ENCODE peak calls at places on chromosomes 6 and 20, in four cellular contexts. One of them, this sample, is unnamed.
A peak's percentile ranks its signal among the peaks of the same experiment; 100 is the strongest.

GRCh38 chr20:48283470-48284110 is 498.3 kb upstream of the SULF2 start:
- DNase-seq in SK-N-SH: no peak
- DNase-seq in HCT116: no peak
- DNase-seq in H1: no peak
- DNase-seq in this sample: no peak

GRCh38 chr6:132461958-132462357 is 51.0 kb downstream of the STX7 start:
- DNase-seq in SK-N-SH: no peak
- DNase-seq in H1: no peak
- DNase-seq in HCT116: no peak
- DNase-seq in this sample: no peak

GRCh38 chr6:116265081-116265829 is 11.4 kb upstream of the TSPYL4 start:
- DNase-seq in HCT116: no peak
- DNase-seq in SK-N-SH: no peak
- DNase-seq in H1: no peak
- DNase-seq in this sample: no peak

GRCh38 chr6:10276888-10277287 is 138.0 kb downstream of the TFAP2A start:
- DNase-seq in SK-N-SH: no peak
- DNase-seq in H1: no peak
- DNase-seq in HCT116: no peak
- DNase-seq in this sample: no peak

GRCh38 chr6:7896465-7896987 is 14.1 kb downstream of the TXNDC5 start:
- DNase-seq in SK-N-SH: no peak
- DNase-seq in H1: no peak
- DNase-seq in HCT116: no peak
- DNase-seq in this sample: no peak

GRCh38 chr20:433300-433975 is 25.3 kb downstream of the RBCK1 start:
- DNase-seq in H1: no peak
- DNase-seq in SK-N-SH: no peak
- DNase-seq in HCT116: no peak
- DNase-seq in this sample: no peak

GRCh38 chr6:132673376-132674094 is 14.6 kb upstream of the TAAR1 start:
- DNase-seq in H1: no peak
- DNase-seq in SK-N-SH: no peak
- DNase-seq in HCT116: no peak
- DNase-seq in this sample: no peak

GRCh38 chr6:139587469-139587868 is 213.0 kb upstream of the CITED2 start:
- DNase-seq in HCT116: no peak
- DNase-seq in H1: no peak
- DNase-seq in SK-N-SH: no peak
- DNase-seq in this sample: no peak

GRCh38 chr20:8534368-8534767 is 402.3 kb downstream of the PLCB1 start:
- DNase-seq in H1: no peak
- DNase-seq in HCT116: no peak
- DNase-seq in SK-N-SH: no peak
- DNase-seq in this sample: no peak

GRCh38 chr6:111717621-111718020 is 111.9 kb upstream of the TRAF3IP2 start:
- DNase-seq in HCT116: no peak
- DNase-seq in H1: no peak
- DNase-seq in SK-N-SH: no peak
- DNase-seq in this sample: no peak

GRCh38 chr6:3526962-3527796 is 70.3 kb upstream of the SLC22A23 start:
- DNase-seq in HCT116: no peak
- DNase-seq in H1: no peak
- DNase-seq in SK-N-SH: no peak
- DNase-seq in this sample: no peak

GRCh38 chr6:169236988-169237387 is 16.7 kb downstream of the THBS2 start:
- DNase-seq in HCT116: no peak
- DNase-seq in H1: no peak
- DNase-seq in SK-N-SH: no peak
- DNase-seq in this sample: no peak

GRCh38 chr6:145929037-145929633 is 35.0 kb downstream of the SHPRH start:
- DNase-seq in H1: no peak
- DNase-seq in SK-N-SH: peak; percentile 3
- DNase-seq in HCT116: peak; percentile 7
- DNase-seq in this sample: peak; percentile 9

GRCh38 chr6:39790772-39791171 is 1.4 kb upstream of the DAAM2 start:
- DNase-seq in HCT116: no peak
- DNase-seq in H1: no peak
- DNase-seq in SK-N-SH: no peak
- DNase-seq in this sample: no peak

GRCh38 chr6:39791311-39791710 is 865 bp upstream of the DAAM2 start:
- DNase-seq in SK-N-SH: peak; percentile 37
- DNase-seq in HCT116: no peak
- DNase-seq in H1: no peak
- DNase-seq in this sample: no peak

GRCh38 chr6:39792501-39793450 is 600 bp downstream of the DAAM2 start:
- DNase-seq in H1: peak; percentile 50
- DNase-seq in HCT116: no peak
- DNase-seq in SK-N-SH: peak; percentile 48
- DNase-seq in this sample: no peak

GRCh38 chr6:39793528-39793927 is 1.4 kb downstream of the DAAM2 start:
- DNase-seq in HCT116: no peak
- DNase-seq in SK-N-SH: no peak
- DNase-seq in H1: no peak
- DNase-seq in this sample: no peak

GRCh38 chr6:39791850-39792500 is at the start of gene DAAM2:
- DNase-seq in HCT116: no peak
- DNase-seq in SK-N-SH: peak; percentile 81
- DNase-seq in H1: peak; percentile 75
- DNase-seq in this sample: no peak
- TF ChIP-seq YY1 in HCT116: no peak
- TF ChIP-seq YY1 in SK-N-SH: no peak
- TF ChIP-seq YY1 in H1: no peak
- TF ChIP-seq YY1 in this sample: no peak

DNA sequence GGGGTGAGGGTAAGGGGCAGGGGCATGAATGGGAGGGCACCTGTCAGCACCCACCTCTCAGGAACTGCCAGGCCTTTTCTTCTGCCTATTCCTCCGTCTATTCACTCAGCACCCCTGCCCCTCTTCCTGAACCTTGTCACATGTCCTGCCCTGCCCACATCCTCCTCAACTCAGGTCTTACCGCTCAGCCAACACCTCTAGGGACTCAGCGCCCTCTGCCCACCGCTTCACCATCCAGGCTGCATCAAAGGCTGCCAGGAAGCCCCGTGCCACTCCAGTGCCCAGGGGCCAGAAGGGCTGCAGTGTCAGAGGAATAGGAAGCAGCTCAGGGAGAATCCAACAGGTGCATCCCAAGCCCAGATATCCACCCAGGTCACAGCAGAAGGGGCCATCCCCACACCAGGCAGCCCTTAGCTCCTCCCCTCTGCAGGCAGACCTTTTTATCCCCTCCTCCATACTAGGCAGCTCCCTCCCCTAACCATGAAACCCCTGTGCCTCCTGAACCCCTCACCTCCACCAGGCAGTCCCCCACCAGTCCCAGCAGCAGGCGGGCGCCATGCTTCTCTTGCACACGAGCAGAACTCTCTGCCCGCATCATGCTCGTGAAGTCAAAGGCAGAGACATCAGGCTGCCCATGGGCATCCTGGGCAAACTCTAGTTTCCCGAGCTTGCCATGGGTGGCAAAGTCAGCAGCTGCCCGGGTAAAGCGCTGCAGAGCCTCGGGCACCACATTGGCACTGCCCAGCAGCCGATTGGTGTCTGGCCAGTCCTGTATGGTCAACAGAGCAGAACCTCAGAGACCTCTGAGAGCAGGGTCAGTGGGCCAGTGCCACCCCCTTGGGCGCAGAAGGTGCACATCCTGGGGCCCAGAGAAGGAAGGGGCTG is 5.5 kb downstream of the MICAL1 start:
- DNase-seq in HCT116: no peak
- DNase-seq in SK-N-SH: no peak
- DNase-seq in H1: no peak
- DNase-seq in this sample: no peak
- TF ChIP-seq YY1 in HCT116: no peak
- TF ChIP-seq YY1 in SK-N-SH: no peak
- TF ChIP-seq YY1 in H1: no peak
- TF ChIP-seq YY1 in this sample: no peak

GRCh38 chr20:3452690-3453089 is 18.1 kb upstream of the ATRN start:
- DNase-seq in HCT116: no peak
- DNase-seq in H1: no peak
- DNase-seq in SK-N-SH: no peak
- DNase-seq in this sample: no peak

GRCh38 chr20:3446779-3447178 is 24.0 kb upstream of the ATRN start:
- DNase-seq in HCT116: peak; percentile 6
- DNase-seq in H1: no peak
- DNase-seq in SK-N-SH: no peak
- DNase-seq in this sample: no peak

GRCh38 chr20:3447321-3447720 is 23.5 kb upstream of the ATRN start:
- DNase-seq in SK-N-SH: no peak
- DNase-seq in H1: no peak
- DNase-seq in HCT116: no peak
- DNase-seq in this sample: no peak

GRCh38 chr20:3452127-3452526 is 18.7 kb upstream of the ATRN start:
- DNase-seq in SK-N-SH: no peak
- DNase-seq in HCT116: no peak
- DNase-seq in H1: no peak
- DNase-seq in this sample: no peak

DNA sequence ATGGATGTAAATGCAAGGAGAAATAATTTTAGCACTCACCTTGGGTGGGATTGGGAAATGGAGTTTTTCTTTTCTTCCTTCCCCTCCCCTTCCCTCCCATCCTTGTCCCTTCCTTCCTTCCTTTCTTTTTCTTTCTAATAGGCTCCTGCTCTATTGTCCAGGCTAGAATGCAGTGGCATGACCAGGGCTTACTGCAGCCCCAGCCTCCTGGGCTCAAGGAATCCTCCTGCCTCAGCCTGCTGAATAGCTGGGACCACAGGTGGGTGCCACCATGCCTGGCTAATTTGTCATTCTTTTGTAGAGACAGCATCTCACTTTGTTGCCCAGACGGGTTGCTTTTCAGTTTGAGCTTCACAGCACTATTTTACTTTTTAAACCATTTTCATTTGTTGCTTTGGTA is 21.5 kb upstream of the ATRN start:
- DNase-seq in SK-N-SH: no peak
- DNase-seq in H1: no peak
- DNase-seq in HCT116: no peak
- DNase-seq in this sample: no peak
- TF ChIP-seq YY1 in SK-N-SH: no peak
- TF ChIP-seq YY1 in H1: no peak
- TF ChIP-seq YY1 in HCT116: no peak
- TF ChIP-seq YY1 in this sample: no peak

GRCh38 chr20:33660685-33661058 is 1.5 kb upstream of the C20orf144 start:
- DNase-seq in H1: no peak
- DNase-seq in HCT116: no peak
- DNase-seq in SK-N-SH: no peak
- DNase-seq in this sample: no peak
- TF ChIP-seq YY1 in H1: no peak
- TF ChIP-seq YY1 in HCT116: no peak
- TF ChIP-seq YY1 in SK-N-SH: no peak
- TF ChIP-seq YY1 in this sample: no peak

This sample was measured in NT2/D1.